ENCODE peak calls at places on chromosomes 11 and 22, in ten cellular contexts. I, B, W, Q, O, L, J, H, K and Y are unnamed samples.

GRCh38 chr11:14380947-14381555 is 22.1 kb upstream of the RRAS2 start:
- DNase-seq in I (peak), B (peak), W (peak), Q (no peak), O (peak), L (peak), J (peak), H (peak), K (no peak), Y (peak)

GRCh38 chr11:115623021-115623451 is 118.8 kb upstream of the CADM1 start:
- DNase-seq in I (peak), B (no peak), W (peak), Q (peak), O (no peak), L (peak), J (no peak), H (peak), K (peak), Y (peak)

GRCh38 chr11:27241316-27242122 is 121.5 kb downstream of the CCDC34 start:
- DNase-seq in I (no peak), B (no peak), W (no peak), Q (peak), O (no peak), L (no peak), J (no peak), H (no peak), K (peak), Y (peak)

GRCh38 chr11:24932110-24933000 is 435.5 kb downstream of the LUZP2 start:
- DNase-seq in I (no peak), B (no peak), W (peak), Q (no peak), O (no peak), L (no peak), J (no peak), H (no peak), K (no peak), Y (no peak)

GRCh38 chr11:46628961-46629360 is 11.6 kb downstream of the ATG13 start:
- DNase-seq in I (no peak), B (no peak), W (no peak), Q (no peak), O (peak), L (no peak), J (no peak), H (no peak), K (no peak), Y (no peak)

GRCh38 chr11:84117394-84117793 is 831.2 kb upstream of the CCDC90B start:
- DNase-seq in I (peak), B (no peak), W (no peak), Q (peak), O (no peak), L (no peak), J (no peak), H (no peak), K (no peak), Y (no peak)

GRCh38 chr22:29308791-29309262 is 2.4 kb downstream of the GAS2L1 start:
- DNase-seq in I (no peak), B (peak), W (peak), Q (peak), O (no peak), L (peak), J (no peak), H (no peak), K (no peak), Y (peak)

GRCh38 chr22:41619979-41620645 is 731 bp downstream of the DESI1 start:
- DNase-seq in I (peak), B (peak), W (peak), Q (no peak), O (peak), L (peak), J (peak), H (peak), K (no peak), Y (peak)

GRCh38 chr11:134486704-134487103 is 74.7 kb upstream of the B3GAT1 start:
- DNase-seq in I (no peak), B (no peak), W (no peak), Q (no peak), O (no peak), L (no peak), J (no peak), H (no peak), K (no peak), Y (no peak)

GRCh38 chr11:20373568-20374209 is 10.2 kb downstream of the HTATIP2 start:
- DNase-seq in I (no peak), B (no peak), W (no peak), Q (no peak), O (no peak), L (no peak), J (no peak), H (no peak), K (no peak), Y (peak)

GRCh38 chr11:116567721-116568242 is 205.0 kb downstream of the BUD13 start:
- DNase-seq in I (no peak), B (no peak), W (no peak), Q (no peak), O (no peak), L (no peak), J (no peak), H (no peak), K (no peak), Y (no peak)

GRCh38 chr11:17613983-17614382 is 66.9 kb downstream of the OTOG start:
- DNase-seq in I (no peak), B (no peak), W (no peak), Q (no peak), O (no peak), L (no peak), J (no peak), H (no peak), K (no peak), Y (no peak)

GRCh38 chr11:77993902-77994301 is 566 bp downstream of the INTS4 start:
- DNase-seq in I (no peak), B (no peak), W (no peak), Q (no peak), O (peak), L (no peak), J (no peak), H (no peak), K (no peak), Y (no peak)

GRCh38 chr11:8222820-8223512 is 40.7 kb downstream of the LMO1 start:
- DNase-seq in I (no peak), B (no peak), W (peak), Q (no peak), O (peak), L (no peak), J (no peak), H (peak), K (no peak), Y (no peak)

GRCh38 chr11:79939111-79939510 is 498.3 kb upstream of the TENM4 start:
- DNase-seq in I (no peak), B (no peak), W (no peak), Q (no peak), O (no peak), L (no peak), J (no peak), H (no peak), K (no peak), Y (no peak)

GRCh38 chr11:46682773-46683752 is 17.4 kb downstream of the ARHGAP1 start:
- DNase-seq in I (peak), B (no peak), W (no peak), Q (no peak), O (no peak), L (no peak), J (no peak), H (peak), K (no peak), Y (no peak)

GRCh38 chr11:60987577-60988277 is 16.2 kb downstream of the CD6 start:
- DNase-seq in I (no peak), B (peak), W (no peak), Q (no peak), O (peak), L (no peak), J (no peak), H (no peak), K (no peak), Y (no peak)

GRCh38 chr11:80285076-80285790 is 844.4 kb upstream of the TENM4 start:
- DNase-seq in I (no peak), B (no peak), W (no peak), Q (peak), O (no peak), L (no peak), J (no peak), H (no peak), K (no peak), Y (no peak)

DNA sequence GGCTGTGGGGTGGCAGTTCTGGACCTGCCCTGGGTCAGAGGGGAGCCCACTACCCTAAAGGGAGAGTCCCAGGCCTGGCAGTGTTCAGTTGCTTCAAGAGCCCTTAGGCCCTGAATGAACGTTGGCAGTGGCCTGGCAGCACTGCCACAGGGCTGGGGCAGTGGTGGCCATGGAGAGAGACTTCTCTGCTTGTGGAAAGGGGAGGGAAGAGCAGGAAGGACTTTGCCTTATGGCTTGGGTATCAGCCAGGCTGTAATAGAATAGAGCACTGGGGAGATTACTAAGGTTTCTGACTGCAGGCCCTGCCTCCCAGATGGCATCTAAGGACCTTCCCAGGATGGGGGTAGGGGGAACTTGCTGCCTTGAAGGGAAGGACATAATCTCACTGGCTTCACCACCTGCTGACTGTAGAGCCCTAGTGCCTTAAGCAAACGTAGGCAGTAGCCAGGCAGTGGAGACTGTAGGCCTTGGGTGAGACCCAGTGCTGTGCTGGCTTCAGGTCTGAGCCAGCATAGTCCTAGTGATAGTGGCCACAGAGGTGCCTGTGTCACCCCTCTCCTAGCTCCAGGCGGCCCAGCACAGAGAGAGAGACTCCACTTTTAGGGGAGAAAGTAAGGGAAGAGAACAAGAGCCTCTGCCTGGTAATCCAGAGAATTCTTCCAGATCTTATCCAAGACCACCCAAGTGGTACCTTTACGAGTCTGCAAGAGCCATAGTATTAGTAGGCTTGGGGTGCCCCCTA is 27.6 kb downstream of the PLA2G6 start:
- DNase-seq in I (no peak), B (no peak), W (peak), Q (no peak), O (peak), L (no peak), J (no peak), H (no peak), K (no peak), Y (no peak)
- TF ChIP-seq CTCF in I (no peak), B (no peak), W (no peak), Q (peak), O (peak), L (no peak), J (no peak), H (no peak), K (no peak), Y (no peak)

GRCh38 chr11:69496202-69496557 is 14.7 kb downstream of the LINC01488 start:
- DNase-seq in I (no peak), B (no peak), W (no peak), Q (no peak), O (no peak), L (peak), J (no peak), H (peak), K (no peak), Y (no peak)

GRCh38 chr11:69495441-69496201 is 14.2 kb downstream of the LINC01488 start:
- DNase-seq in I (no peak), B (no peak), W (no peak), Q (no peak), O (no peak), L (peak), J (no peak), H (peak), K (no peak), Y (no peak)

GRCh38 chr11:69496631-69497220 is 15.3 kb downstream of the LINC01488 start:
- DNase-seq in I (no peak), B (no peak), W (no peak), Q (no peak), O (no peak), L (peak), J (no peak), H (no peak), K (no peak), Y (no peak)

GRCh38 chr11:69498614-69499175 is 17.2 kb downstream of the LINC01488 start:
- DNase-seq in I (no peak), B (no peak), W (no peak), Q (no peak), O (no peak), L (peak), J (no peak), H (peak), K (no peak), Y (no peak)

GRCh38 chr11:69497221-69497787 is 15.8 kb downstream of the LINC01488 start:
- DNase-seq in I (peak), B (no peak), W (peak), Q (peak), O (no peak), L (peak), J (no peak), H (peak), K (peak), Y (peak)
- H3K4me3 ChIP-seq in I (no peak), B (no peak), W (no peak), Q (no peak), O (no peak), L (no peak), J (no peak), H (no peak), K (no peak), Y (no peak)

DNA sequence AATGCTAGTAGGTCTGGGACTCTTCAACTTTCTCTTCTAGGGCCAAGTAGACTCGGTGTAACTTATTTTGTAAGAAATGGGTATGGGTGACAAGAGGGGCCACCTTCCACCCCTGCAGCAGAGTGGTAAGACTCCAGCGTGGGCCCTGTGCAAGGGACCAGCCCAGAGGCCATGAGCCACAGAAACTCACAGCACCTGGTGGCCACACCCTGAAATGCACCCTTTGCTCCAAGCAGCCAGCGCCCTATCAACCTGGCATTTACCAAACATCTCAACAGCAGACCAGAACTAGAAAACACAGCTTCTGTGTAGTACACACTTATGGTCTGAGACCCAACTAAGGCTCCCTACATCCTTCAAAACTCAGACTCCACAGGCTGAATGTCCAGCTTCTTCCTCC is 5.7 kb downstream of the CDCA5 start:
- DNase-seq in I (peak), B (peak), W (peak), Q (peak), O (peak), L (no peak), J (no peak), H (peak), K (no peak), Y (peak)
- TF ChIP-seq CTCF in I (peak), B (peak), W (peak), Q (peak), O (peak), L (peak), J (peak), H (peak), K (peak), Y (peak)

GRCh38 chr11:87081358-87081757 is 43.6 kb downstream of the TMEM135 start:
- DNase-seq in I (no peak), B (no peak), W (no peak), Q (no peak), O (no peak), L (no peak), J (peak), H (no peak), K (no peak), Y (no peak)
- H3K4me3 ChIP-seq in I (no peak), B (peak), W (no peak), Q (no peak), O (no peak), L (no peak), J (peak), H (peak), K (no peak), Y (no peak)

DNA sequence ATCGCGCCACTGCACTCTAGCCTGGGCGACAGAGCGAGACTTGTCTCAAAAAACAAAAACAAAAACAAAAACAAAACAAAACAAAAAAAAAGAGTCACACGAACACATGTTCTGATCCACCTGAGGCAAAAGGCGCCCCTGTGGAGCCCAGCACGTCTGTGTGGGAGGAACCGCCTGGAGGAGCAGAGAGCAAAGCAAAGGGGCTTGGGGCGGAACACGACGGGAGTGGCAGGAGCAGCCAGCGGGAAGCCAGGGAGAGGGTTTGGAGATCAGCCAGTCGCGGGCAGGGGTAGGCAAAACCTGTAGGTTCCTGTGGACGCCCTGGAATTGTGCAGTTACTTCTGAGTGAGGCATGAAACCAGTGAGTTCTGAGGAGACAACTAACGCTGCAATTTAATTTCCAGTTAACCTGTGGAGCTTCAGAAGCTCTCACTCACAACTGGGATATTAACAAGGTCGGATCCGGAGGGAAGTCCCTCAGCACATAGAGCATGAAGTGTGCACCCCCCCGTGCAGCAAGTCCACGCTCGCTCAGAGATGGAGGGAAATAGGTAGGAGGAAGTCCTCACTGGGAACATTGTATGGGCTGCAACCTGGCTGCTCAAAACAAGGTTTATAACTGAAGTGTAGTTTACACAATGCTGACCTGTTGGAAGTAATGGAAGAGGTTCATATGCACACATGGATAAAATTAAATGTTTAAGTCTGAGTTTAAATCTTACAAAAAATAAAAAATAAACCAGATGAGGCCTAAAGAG is 13.2 kb upstream of the USP18 start:
- DNase-seq in I (no peak), B (no peak), W (no peak), Q (no peak), O (no peak), L (no peak), J (no peak), H (peak), K (no peak), Y (no peak)
- TF ChIP-seq CTCF in I (no peak), B (no peak), W (no peak), Q (no peak), O (no peak), L (no peak), J (no peak), H (no peak), K (no peak), Y (no peak)

GRCh38 chr22:25420925-25421904 is 143.3 kb upstream of the GRK3 start:
- DNase-seq in I (no peak), B (no peak), W (no peak), Q (no peak), O (peak), L (peak), J (no peak), H (no peak), K (no peak), Y (no peak)
- H3K4me3 ChIP-seq in I (no peak), B (no peak), W (peak), Q (no peak), O (peak), L (no peak), J (peak), H (peak), K (no peak), Y (no peak)

DNA sequence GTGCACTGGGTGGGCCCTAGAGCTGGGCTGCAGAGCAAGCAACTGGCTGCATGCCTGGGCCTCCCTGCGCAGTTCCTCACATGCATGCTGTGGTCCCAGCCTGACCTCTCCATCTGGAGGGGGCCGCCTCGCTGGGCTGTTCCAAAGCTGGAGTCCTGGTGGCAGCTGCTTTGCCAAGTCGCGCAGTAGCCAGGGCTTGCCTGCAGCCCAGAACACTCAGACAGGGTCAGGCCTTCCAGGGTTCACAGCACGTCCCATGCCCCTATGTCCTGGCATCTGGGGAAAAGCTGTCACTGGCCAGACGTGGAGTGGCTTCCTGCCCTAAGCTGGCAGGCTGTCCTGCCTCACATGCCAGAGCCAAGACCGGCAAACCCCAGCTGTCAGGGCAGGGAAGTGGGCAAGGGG is 16.5 kb upstream of the CDC42EP2 start:
- DNase-seq in I (no peak), B (no peak), W (peak), Q (peak), O (no peak), L (no peak), J (no peak), H (peak), K (no peak), Y (peak)
- TF ChIP-seq CTCF in I (no peak), B (no peak), W (no peak), Q (no peak), O (no peak), L (no peak), J (no peak), H (no peak), K (no peak), Y (no peak)